ENCODE peak calls at places on chromosome 5, in five cellular contexts. One of them, this sample, is unnamed. For H3K4me1, the result is how much of the 10 kb centered on the place peaks cover.

GRCh38 chr5:91079037-91079436 is 304.1 kb downstream of the ARRDC3 start:
- DNase-seq in heart right ventricle: no peak
- DNase-seq in CD8-positive, alpha-beta T cell: no peak
- DNase-seq in psoas muscle: no peak
- DNase-seq in DND-41: no peak
- DNase-seq in this sample: no peak

GRCh38 chr5:54792611-54793404 is 192.6 kb downstream of the ESM1 start:
- DNase-seq in CD8-positive, alpha-beta T cell: no peak
- DNase-seq in heart right ventricle: no peak
- DNase-seq in psoas muscle: no peak
- DNase-seq in DND-41: no peak
- DNase-seq in this sample: no peak

GRCh38 chr5:37197340-37198050 is 51.7 kb downstream of the CPLANE1 start:
- DNase-seq in CD8-positive, alpha-beta T cell: peak
- DNase-seq in heart right ventricle: no peak
- DNase-seq in psoas muscle: no peak
- DNase-seq in DND-41: peak
- DNase-seq in this sample: no peak

GRCh38 chr5:172918421-172919371 is 40.5 kb upstream of the RPL26L1 start:
- DNase-seq in CD8-positive, alpha-beta T cell: peak
- DNase-seq in heart right ventricle: no peak
- DNase-seq in DND-41: no peak
- DNase-seq in psoas muscle: no peak
- DNase-seq in this sample: peak

GRCh38 chr5:129899454-129899853 is 4.8 kb upstream of the CHSY3 start:
- DNase-seq in heart right ventricle: no peak
- DNase-seq in DND-41: no peak
- DNase-seq in CD8-positive, alpha-beta T cell: no peak
- DNase-seq in psoas muscle: no peak
- DNase-seq in this sample: no peak

GRCh38 chr5:120874463-120874862 is 410.4 kb downstream of the PRR16 start:
- DNase-seq in CD8-positive, alpha-beta T cell: no peak
- DNase-seq in heart right ventricle: no peak
- DNase-seq in psoas muscle: no peak
- DNase-seq in DND-41: no peak
- DNase-seq in this sample: no peak

GRCh38 chr5:77486344-77486962 is 5.7 kb downstream of the WDR41 start:
- DNase-seq in CD8-positive, alpha-beta T cell: no peak
- DNase-seq in DND-41: no peak
- DNase-seq in psoas muscle: no peak
- DNase-seq in heart right ventricle: no peak
- DNase-seq in this sample: no peak

GRCh38 chr5:89480406-89481007 is 597.5 kb upstream of the MEF2C start:
- DNase-seq in DND-41: no peak
- DNase-seq in heart right ventricle: no peak
- DNase-seq in CD8-positive, alpha-beta T cell: no peak
- DNase-seq in psoas muscle: no peak
- DNase-seq in this sample: no peak

GRCh38 chr5:88952344-88952743 is 69.4 kb upstream of the MEF2C start:
- DNase-seq in DND-41: no peak
- DNase-seq in CD8-positive, alpha-beta T cell: no peak
- DNase-seq in psoas muscle: no peak
- DNase-seq in heart right ventricle: no peak
- DNase-seq in this sample: no peak

GRCh38 chr5:179733764-179734126 is 1.1 kb downstream of the MAML1 start:
- DNase-seq in DND-41: no peak
- DNase-seq in CD8-positive, alpha-beta T cell: no peak
- DNase-seq in psoas muscle: no peak
- DNase-seq in heart right ventricle: no peak
- DNase-seq in this sample: no peak

GRCh38 chr5:160450164-160450932 is 28.7 kb downstream of the PTTG1 start:
- DNase-seq in CD8-positive, alpha-beta T cell: no peak
- DNase-seq in DND-41: no peak
- DNase-seq in heart right ventricle: no peak
- DNase-seq in psoas muscle: no peak
- DNase-seq in this sample: no peak

GRCh38 chr5:116394186-116394867 is 180.3 kb downstream of the SEMA6A start:
- DNase-seq in heart right ventricle: no peak
- DNase-seq in DND-41: no peak
- DNase-seq in psoas muscle: no peak
- DNase-seq in CD8-positive, alpha-beta T cell: no peak
- DNase-seq in this sample: no peak

GRCh38 chr5:52909192-52909591 is 80.0 kb upstream of the ITGA2 start:
- DNase-seq in heart right ventricle: peak
- DNase-seq in psoas muscle: no peak
- DNase-seq in DND-41: no peak
- DNase-seq in CD8-positive, alpha-beta T cell: no peak
- DNase-seq in this sample: no peak

GRCh38 chr5:1464096-1464446 is 18.8 kb upstream of the SLC6A3 start:
- DNase-seq in heart right ventricle: no peak
- DNase-seq in psoas muscle: no peak
- DNase-seq in DND-41: no peak
- DNase-seq in CD8-positive, alpha-beta T cell: no peak
- DNase-seq in this sample: no peak

GRCh38 chr5:178207917-178208280 is 3.6 kb downstream of the HNRNPAB start:
- DNase-seq in heart right ventricle: no peak
- DNase-seq in psoas muscle: no peak
- DNase-seq in CD8-positive, alpha-beta T cell: no peak
- DNase-seq in DND-41: no peak
- DNase-seq in this sample: no peak

GRCh38 chr5:162190-162564 is 29.1 kb upstream of the LRRC14B start:
- DNase-seq in psoas muscle: peak
- DNase-seq in heart right ventricle: no peak
- DNase-seq in CD8-positive, alpha-beta T cell: no peak
- DNase-seq in DND-41: no peak
- DNase-seq in this sample: no peak

GRCh38 chr5:122498163-122498562 is 186.1 kb downstream of the SNCAIP start:
- DNase-seq in psoas muscle: no peak
- DNase-seq in DND-41: no peak
- DNase-seq in CD8-positive, alpha-beta T cell: no peak
- DNase-seq in heart right ventricle: no peak
- DNase-seq in this sample: no peak

GRCh38 chr5:137086289-137086838 is 412.8 kb downstream of the SPOCK1 start:
- DNase-seq in CD8-positive, alpha-beta T cell: no peak
- DNase-seq in psoas muscle: no peak
- DNase-seq in heart right ventricle: no peak
- DNase-seq in DND-41: no peak
- DNase-seq in this sample: no peak

GRCh38 chr5:42810905-42811590 is 644 bp downstream of the SELENOP start:
- DNase-seq in psoas muscle: no peak
- DNase-seq in DND-41: no peak
- DNase-seq in CD8-positive, alpha-beta T cell: no peak
- DNase-seq in heart right ventricle: no peak
- DNase-seq in this sample: no peak

GRCh38 chr5:150448353-150448752 is 1.2 kb downstream of the RPS14 start:
- DNase-seq in CD8-positive, alpha-beta T cell: no peak
- DNase-seq in psoas muscle: no peak
- DNase-seq in DND-41: no peak
- DNase-seq in heart right ventricle: no peak
- DNase-seq in this sample: no peak

GRCh38 chr5:179264641-179265528 is 80.4 kb downstream of the ADAMTS2 start:
- DNase-seq in CD8-positive, alpha-beta T cell: no peak
- DNase-seq in psoas muscle: no peak
- DNase-seq in heart right ventricle: no peak
- DNase-seq in DND-41: no peak
- DNase-seq in this sample: peak

GRCh38 chr5:62206150-62206829 is 99.7 kb upstream of the KIF2A start:
- DNase-seq in psoas muscle: no peak
- DNase-seq in heart right ventricle: no peak
- DNase-seq in CD8-positive, alpha-beta T cell: no peak
- DNase-seq in DND-41: no peak
- DNase-seq in this sample: no peak

GRCh38 chr5:78504726-78505431 is 143.7 kb downstream of the LHFPL2 start:
- DNase-seq in heart right ventricle: peak
- DNase-seq in DND-41: no peak
- DNase-seq in CD8-positive, alpha-beta T cell: no peak
- DNase-seq in psoas muscle: peak
- DNase-seq in this sample: no peak

GRCh38 chr5:87825583-87825982 is 412.9 kb upstream of the CCNH start:
- DNase-seq in heart right ventricle: no peak
- DNase-seq in psoas muscle: no peak
- DNase-seq in CD8-positive, alpha-beta T cell: no peak
- DNase-seq in DND-41: no peak
- DNase-seq in this sample: no peak

DNA sequence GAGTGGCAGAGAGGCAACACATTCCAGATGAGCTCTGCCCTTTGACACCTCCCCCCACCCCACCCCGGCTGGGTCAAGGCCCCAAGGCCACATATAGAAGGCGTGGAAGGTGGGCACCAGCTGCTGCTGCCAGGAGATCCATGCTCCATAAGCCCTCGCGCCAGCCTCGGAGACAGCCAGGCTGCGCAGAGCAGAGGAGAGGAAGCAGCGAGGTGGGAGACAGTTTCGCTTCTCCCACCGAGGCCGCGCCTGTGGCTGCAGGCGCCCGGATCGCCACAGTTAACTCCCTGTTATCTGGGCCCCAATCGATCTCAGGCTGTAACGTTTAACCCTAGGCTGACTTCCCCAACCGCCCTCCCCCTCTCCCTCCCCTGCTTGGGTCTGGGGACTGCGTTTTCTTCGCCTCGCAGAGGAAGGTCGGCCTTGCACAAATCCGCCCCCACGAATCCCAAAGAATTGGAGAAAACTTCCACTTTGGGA is 1.2 kb upstream of the CXXC5 start:
- DNase-seq in CD8-positive, alpha-beta T cell: no peak
- DNase-seq in DND-41: no peak
- DNase-seq in psoas muscle: peak
- DNase-seq in heart right ventricle: no peak
- DNase-seq in this sample: peak
- H3K27ac ChIP-seq in CD8-positive, alpha-beta T cell: no peak
- H3K27ac ChIP-seq in DND-41: no peak
- H3K27ac ChIP-seq in psoas muscle: peak
- H3K27ac ChIP-seq in heart right ventricle: no peak
- H3K27ac ChIP-seq in this sample: peak

GRCh38 chr5:154940375-154940771 is 500 bp upstream of the MRPL22 start:
- DNase-seq in heart right ventricle: no peak
- DNase-seq in DND-41: no peak
- DNase-seq in CD8-positive, alpha-beta T cell: no peak
- DNase-seq in psoas muscle: no peak
- DNase-seq in this sample: no peak
- H3K4me3 ChIP-seq in heart right ventricle: peak
- H3K4me3 ChIP-seq in DND-41: peak
- H3K4me3 ChIP-seq in CD8-positive, alpha-beta T cell: peak
- H3K4me3 ChIP-seq in psoas muscle: peak
- H3K4me3 ChIP-seq in this sample: peak

GRCh38 chr5:10702911-10703491 is 58.0 kb downstream of the DAP start:
- DNase-seq in CD8-positive, alpha-beta T cell: no peak
- DNase-seq in heart right ventricle: no peak
- DNase-seq in psoas muscle: no peak
- DNase-seq in DND-41: no peak
- DNase-seq in this sample: no peak
- H3K4me1 ChIP-seq in CD8-positive, alpha-beta T cell: under half
- H3K4me1 ChIP-seq in heart right ventricle: under half
- H3K4me1 ChIP-seq in psoas muscle: under half
- H3K4me1 ChIP-seq in DND-41: under half
- H3K4me1 ChIP-seq in this sample: under half

DNA sequence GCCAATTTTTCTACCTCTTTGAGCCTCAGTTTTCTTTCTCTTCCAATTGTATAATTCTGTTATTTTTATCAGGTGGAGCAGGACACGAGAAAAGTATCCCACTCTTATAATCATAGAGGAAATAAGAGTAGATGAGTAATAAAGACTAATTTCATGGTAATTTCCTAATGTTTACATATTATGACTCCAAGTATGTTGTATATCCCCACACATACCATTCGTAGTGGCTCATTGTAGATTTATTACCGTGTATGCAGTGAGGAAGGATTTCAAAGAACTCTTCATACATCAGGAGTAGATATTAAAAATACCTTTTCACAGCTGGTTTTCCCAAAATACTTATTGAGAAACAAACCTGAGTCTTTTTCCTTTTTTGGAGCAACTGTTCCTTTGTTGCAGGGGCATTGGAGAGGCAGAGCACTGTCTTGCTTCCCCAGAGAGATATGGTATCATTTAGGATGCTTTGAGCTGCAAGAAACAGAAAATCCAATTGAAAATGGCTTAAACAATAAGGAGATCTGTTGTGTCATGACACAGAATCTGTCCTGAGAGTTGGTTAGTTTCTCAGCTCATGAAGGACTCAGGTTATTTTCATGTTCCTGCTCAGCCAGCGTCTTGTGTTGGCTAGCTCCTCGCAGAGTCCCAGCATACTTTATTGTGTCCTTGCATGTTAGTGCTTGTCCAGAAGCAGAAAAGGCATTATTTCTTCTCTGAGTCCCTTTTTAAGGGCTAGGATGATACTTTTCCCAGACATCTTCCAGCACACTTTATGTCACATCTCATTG is 291.2 kb downstream of the ARHGAP26 start:
- DNase-seq in heart right ventricle: no peak
- DNase-seq in DND-41: no peak
- DNase-seq in psoas muscle: no peak
- DNase-seq in CD8-positive, alpha-beta T cell: no peak
- DNase-seq in this sample: no peak
- H3K27ac ChIP-seq in heart right ventricle: no peak
- H3K27ac ChIP-seq in DND-41: no peak
- H3K27ac ChIP-seq in psoas muscle: peak
- H3K27ac ChIP-seq in CD8-positive, alpha-beta T cell: no peak
- H3K27ac ChIP-seq in this sample: no peak

GRCh38 chr5:95733100-95733499 is 2.0 kb downstream of the RHOBTB3 start:
- DNase-seq in DND-41: no peak
- DNase-seq in heart right ventricle: no peak
- DNase-seq in psoas muscle: no peak
- DNase-seq in CD8-positive, alpha-beta T cell: no peak
- DNase-seq in this sample: no peak
- H3K4me3 ChIP-seq in DND-41: no peak
- H3K4me3 ChIP-seq in heart right ventricle: peak
- H3K4me3 ChIP-seq in psoas muscle: peak
- H3K4me3 ChIP-seq in CD8-positive, alpha-beta T cell: no peak
- H3K4me3 ChIP-seq in this sample: no peak

GRCh38 chr5:73116506-73116905 is 3.9 kb upstream of the TMEM171 start:
- DNase-seq in CD8-positive, alpha-beta T cell: no peak
- DNase-seq in psoas muscle: no peak
- DNase-seq in DND-41: no peak
- DNase-seq in heart right ventricle: no peak
- DNase-seq in this sample: no peak
- H3K4me1 ChIP-seq in CD8-positive, alpha-beta T cell: under half
- H3K4me1 ChIP-seq in psoas muscle: under half
- H3K4me1 ChIP-seq in DND-41: under half
- H3K4me1 ChIP-seq in heart right ventricle: under half
- H3K4me1 ChIP-seq in this sample: under half